ENCODE peak calls at places on chromosome 6, in ten cellular contexts. I, G, L, K, R, C, S, F, B and M are unnamed samples.
A peak's percentile ranks its signal among the peaks of the same experiment; 100 is the strongest.

GRCh38 chr6:144746902-144747469 is 461.9 kb downstream of the UTRN start:
- DNase-seq in I (no peak), G (no peak), L (no peak), K (no peak), R (no peak), C (no peak), S (no peak), F (no peak), B (no peak), M (no peak)

GRCh38 chr6:73290435-73290834 is 27.4 kb upstream of the KHDC1 start:
- DNase-seq in I (no peak), G (peak; percentile 58), L (no peak), K (no peak), R (peak; percentile 18), C (no peak), S (no peak), F (no peak), B (no peak), M (no peak)

GRCh38 chr6:147675281-147675680 is 166.8 kb downstream of the SAMD5 start:
- DNase-seq in I (peak; percentile 16), G (peak; percentile 89), L (no peak), K (no peak), R (peak; percentile 95), C (no peak), S (no peak), F (no peak), B (no peak), M (no peak)

GRCh38 chr6:119481981-119482380 is 132.4 kb upstream of the MAN1A1 start:
- DNase-seq in I (peak; percentile 69), G (no peak), L (no peak), K (no peak), R (no peak), C (no peak), S (no peak), F (no peak), B (no peak), M (no peak)

GRCh38 chr6:169310983-169311382 is 57.3 kb upstream of the THBS2 start:
- DNase-seq in I (no peak), G (no peak), L (no peak), K (no peak), R (no peak), C (no peak), S (no peak), F (no peak), B (no peak), M (no peak)

GRCh38 chr6:138498575-138499302 is 555 bp downstream of the NHSL1 start:
- DNase-seq in I (no peak), G (no peak), L (no peak), K (no peak), R (peak; percentile 32), C (no peak), S (no peak), F (no peak), B (no peak), M (no peak)

GRCh38 chr6:157791461-157791860 is 31.6 kb upstream of the SNX9 start:
- DNase-seq in I (no peak), G (no peak), L (no peak), K (no peak), R (no peak), C (no peak), S (no peak), F (no peak), B (no peak), M (no peak)

GRCh38 chr6:137864812-137865508 is 2.1 kb upstream of the TNFAIP3 start:
- DNase-seq in I (no peak), G (no peak), L (no peak), K (peak; percentile 42), R (no peak), C (no peak), S (no peak), F (no peak), B (peak; percentile 79), M (no peak)

GRCh38 chr6:103273048-103273447 is 1586.7 kb downstream of the HACE1 start:
- DNase-seq in I (peak; percentile 18), G (no peak), L (no peak), K (peak; percentile 51), R (no peak), C (no peak), S (peak; percentile 23), F (peak; percentile 56), B (no peak), M (no peak)

GRCh38 chr6:33189625-33190024 is 2.6 kb downstream of the COL11A2 start:
- DNase-seq in I (no peak), G (no peak), L (no peak), K (no peak), R (no peak), C (no peak), S (no peak), F (no peak), B (no peak), M (no peak)

GRCh38 chr6:43851204-43851855 is 81.3 kb downstream of the VEGFA start:
- DNase-seq in I (peak; percentile 87), G (peak; percentile 73), L (no peak), K (no peak), R (peak; percentile 84), C (no peak), S (no peak), F (no peak), B (peak; percentile 68), M (peak; percentile 74)

GRCh38 chr6:23325065-23325464 is 755.7 kb downstream of the HDGFL1 start:
- DNase-seq in I (no peak), G (no peak), L (no peak), K (no peak), R (no peak), C (no peak), S (no peak), F (no peak), B (no peak), M (no peak)

GRCh38 chr6:692356-692851 is 535 bp downstream of the EXOC2 start:
- DNase-seq in I (peak; percentile 64), G (peak; percentile 34), L (peak; percentile 72), K (peak; percentile 76), R (peak; percentile 22), C (no peak), S (peak; percentile 72), F (peak; percentile 33), B (peak; percentile 88), M (no peak)

GRCh38 chr6:122817766-122818165 is 28.7 kb downstream of the SMPDL3A start:
- DNase-seq in I (no peak), G (no peak), L (no peak), K (no peak), R (no peak), C (no peak), S (no peak), F (no peak), B (no peak), M (no peak)

GRCh38 chr6:43842231-43842794 is 72.3 kb downstream of the VEGFA start:
- DNase-seq in I (peak; percentile 22), G (peak; percentile 72), L (no peak), K (no peak), R (peak; percentile 81), C (no peak), S (no peak), F (no peak), B (no peak), M (no peak)

GRCh38 chr6:150142657-150143501 is at the start of gene PPP1R14C:
- DNase-seq in I (peak; percentile 74), G (no peak), L (peak; percentile 73), K (peak; percentile 86), R (peak; percentile 23), C (peak; percentile 13), S (peak; percentile 42), F (no peak), B (peak; percentile 87), M (peak; percentile 84)

GRCh38 chr6:142871910-142872331 is 73.1 kb downstream of the HIVEP2 start:
- DNase-seq in I (peak; percentile 42), G (peak; percentile 96), L (peak; percentile 58), K (no peak), R (peak; percentile 99), C (no peak), S (no peak), F (no peak), B (no peak), M (no peak)

GRCh38 chr6:70707893-70708292 is 40.2 kb downstream of the SMAP1 start:
- DNase-seq in I (no peak), G (no peak), L (no peak), K (no peak), R (no peak), C (no peak), S (no peak), F (no peak), B (no peak), M (no peak)

GRCh38 chr6:44133003-44133931 is 5.9 kb downstream of the TMEM63B start:
- DNase-seq in I (peak; percentile 85), G (peak; percentile 39), L (peak; percentile 81), K (peak; percentile 71), R (no peak), C (no peak), S (peak; percentile 94), F (peak; percentile 15), B (peak; percentile 77), M (no peak)

GRCh38 chr6:111521497-111522275 is 38.7 kb upstream of the REV3L start:
- DNase-seq in I (no peak), G (peak; percentile 61), L (no peak), K (no peak), R (no peak), C (no peak), S (no peak), F (no peak), B (no peak), M (no peak)
- H3K4me1 ChIP-seq in I (peaks cover 19% of the 10 kb centered on the region), G (no peaks in the 10 kb centered on the region), L (no peaks in the 10 kb centered on the region), K (peaks cover 21% of the 10 kb centered on the region), R (no peaks in the 10 kb centered on the region), C (no peaks in the 10 kb centered on the region), S (no peaks in the 10 kb centered on the region), F (no peaks in the 10 kb centered on the region), B (peaks cover 4% of the 10 kb centered on the region), M (no peaks in the 10 kb centered on the region)

GRCh38 chr6:2127484-2127911 is 117.9 kb downstream of the GMDS start:
- DNase-seq in I (no peak), G (no peak), L (no peak), K (no peak), R (no peak), C (no peak), S (no peak), F (no peak), B (no peak), M (peak; percentile 82)
- H3K9ac ChIP-seq in I (no peak overlapping the region), G (no peak overlapping the region), L (no peak overlapping the region), K (no peak overlapping the region), R (no peak overlapping the region), C (no peak overlapping the region), S (no peak overlapping the region), F (no peak overlapping the region), B (no peak overlapping the region), M (no peak overlapping the region)

GRCh38 chr6:31889331-31889972 is 8.0 kb downstream of the EHMT2 start:
- DNase-seq in I (no peak), G (no peak), L (no peak), K (no peak), R (no peak), C (no peak), S (peak; percentile 6), F (no peak), B (no peak), M (no peak)
- H3K36me3 ChIP-seq in I (peaks cover 67% of the 10 kb centered on the region), G (peaks cover 62% of the 10 kb centered on the region), L (no peaks in the 10 kb centered on the region), K (peaks cover 21% of the 10 kb centered on the region), R (peaks cover 16% of the 10 kb centered on the region), C (peaks cover 74% of the 10 kb centered on the region), S (peaks cover 60% of the 10 kb centered on the region), F (peaks cover 55% of the 10 kb centered on the region), B (peaks cover 83% of the 10 kb centered on the region), M (peaks cover 32% of the 10 kb centered on the region)

DNA sequence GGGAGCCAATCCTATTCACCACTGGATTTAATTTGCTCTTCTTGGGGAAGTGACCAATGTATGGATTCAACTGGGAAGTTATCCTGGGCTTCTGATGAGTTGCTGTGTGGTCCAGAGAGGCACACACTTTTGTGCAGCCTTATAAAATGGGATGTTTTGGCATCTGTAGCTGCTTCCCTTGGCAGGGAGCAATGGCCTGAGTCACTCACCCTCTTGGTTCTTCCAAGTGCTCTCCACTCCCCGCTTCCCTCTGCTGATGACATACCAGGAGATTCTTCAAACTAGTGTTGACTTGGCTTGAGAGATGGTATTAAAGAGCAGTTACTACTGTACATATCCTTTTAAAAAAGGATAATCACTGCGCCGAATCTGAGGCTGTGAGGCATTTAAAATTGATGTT is 105.8 kb downstream of the JARID2 start:
- DNase-seq in I (peak; percentile 64), G (peak; percentile 91), L (peak; percentile 29), K (no peak), R (peak; percentile 89), C (no peak), S (no peak), F (no peak), B (no peak), M (no peak)
- H3K4me1 ChIP-seq in I (peaks cover 45% of the 10 kb centered on the region), G (peaks cover 22% of the 10 kb centered on the region), L (no peaks in the 10 kb centered on the region), K (peaks cover 35% of the 10 kb centered on the region), R (peaks cover 12% of the 10 kb centered on the region), C (no peaks in the 10 kb centered on the region), S (peaks cover 22% of the 10 kb centered on the region), F (no peaks in the 10 kb centered on the region), B (no peaks in the 10 kb centered on the region), M (peaks cover 5% of the 10 kb centered on the region)